ENCODE peak calls at places on chromosomes 7 and 10, in seven cellular contexts. L is heart left ventricle, C is Peyer's patch, N is tibial artery, T is small intestine, G is mammary epithelial cell, W is K562. Z is an unnamed sample.

GRCh38 chr7:119703895-119704294 is 569.1 kb upstream of the KCND2 start:
- DNase-seq in L (no peak), C (no peak), N (no peak), T (no peak), G (no peak), W (no peak), Z (no peak)

GRCh38 chr10:85646312-85646711 is 720.3 kb downstream of the GRID1 start:
- DNase-seq in L (no peak), C (no peak), N (no peak), T (no peak), G (peak; percentile 50), W (no peak), Z (no peak)

GRCh38 chr10:14879055-14879800 is 562 bp downstream of the SUV39H2 start:
- DNase-seq in L (no peak), C (no peak), N (peak; percentile 29), T (peak; percentile 20), G (no peak), W (peak; percentile 30), Z (peak; percentile 69)

GRCh38 chr7:88967432-88967831 is 171.9 kb upstream of the TEX47 start:
- DNase-seq in L (no peak), C (no peak), N (no peak), T (no peak), G (no peak), W (no peak), Z (no peak)

GRCh38 chr10:67803588-67804394 is 34.2 kb downstream of the DNAJC12 start:
- DNase-seq in L (no peak), C (no peak), N (no peak), T (no peak), G (no peak), W (no peak), Z (no peak)

GRCh38 chr10:12774219-12774894 is 227.2 kb downstream of the CCDC3 start:
- DNase-seq in L (no peak), C (no peak), N (no peak), T (no peak), G (no peak), W (no peak), Z (no peak)

GRCh38 chr10:69045441-69046300 is 42.2 kb upstream of the SRGN start:
- DNase-seq in L (no peak), C (peak; percentile 59), N (no peak), T (peak; percentile 28), G (peak; percentile 97), W (no peak), Z (no peak)

GRCh38 chr7:130263130-130263529 is 3.5 kb upstream of the CPA2 start:
- DNase-seq in L (no peak), C (no peak), N (no peak), T (no peak), G (no peak), W (no peak), Z (peak; percentile 36)

GRCh38 chr7:24757799-24758275 is 573 bp upstream of the GSDME start:
- DNase-seq in L (no peak), C (no peak), N (no peak), T (peak; percentile 67), G (peak; percentile 68), W (no peak), Z (no peak)

GRCh38 chr7:35487402-35487801 is 207.5 kb downstream of the HERPUD2 start:
- DNase-seq in L (no peak), C (no peak), N (no peak), T (no peak), G (no peak), W (no peak), Z (no peak)

GRCh38 chr7:79063019-79063698 is 390.3 kb downstream of the MAGI2 start:
- DNase-seq in L (no peak), C (no peak), N (no peak), T (no peak), G (no peak), W (no peak), Z (no peak)

GRCh38 chr7:4612939-4613841 is 68.9 kb upstream of the FOXK1 start:
- DNase-seq in L (peak; percentile 38), C (no peak), N (peak; percentile 30), T (no peak), G (peak; percentile 20), W (peak; percentile 56), Z (no peak)
- H3K4me3 ChIP-seq in L (peak overlapping the region; percentile 49), C (no peak overlapping the region), N (peak overlapping the region; percentile 46), T (no peak overlapping the region), G (no peak overlapping the region), W (no peak overlapping the region), Z (no peak overlapping the region)

GRCh38 chr10:124348801-124349200 is 69.9 kb downstream of the OAT start:
- DNase-seq in L (no peak), C (peak; percentile 17), N (no peak), T (no peak), G (no peak), W (no peak), Z (no peak)

GRCh38 chr10:124347956-124348355 is 70.8 kb downstream of the OAT start:
- DNase-seq in L (no peak), C (peak; percentile 15), N (peak; percentile 11), T (no peak), G (no peak), W (no peak), Z (peak; percentile 58)

GRCh38 chr10:124345521-124345920 is 73.2 kb downstream of the OAT start:
- DNase-seq in L (no peak), C (peak; percentile 13), N (no peak), T (no peak), G (no peak), W (no peak), Z (no peak)

GRCh38 chr10:124349231-124349992 is 69.3 kb downstream of the OAT start:
- DNase-seq in L (no peak), C (peak; percentile 35), N (peak; percentile 10), T (no peak), G (no peak), W (no peak), Z (no peak)

GRCh38 chr10:124346831-124347230 is 71.9 kb downstream of the OAT start:
- DNase-seq in L (no peak), C (peak; percentile 8), N (peak; percentile 8), T (no peak), G (no peak), W (no peak), Z (no peak)
- H3K4me1 ChIP-seq in L (no peaks in the 10 kb centered on the region), C (no peaks in the 10 kb centered on the region), N (peaks cover 7% of the 10 kb centered on the region), T (no peaks in the 10 kb centered on the region), G (peaks cover 5% of the 10 kb centered on the region), W (no peaks in the 10 kb centered on the region), Z (no peaks in the 10 kb centered on the region)

GRCh38 chr7:94649313-94649924 is 6.5 kb downstream of the SGCE start:
- DNase-seq in L (no peak), C (no peak), N (no peak), T (no peak), G (peak; percentile 66), W (no peak), Z (no peak)
- H3K4me3 ChIP-seq in L (peak overlapping the region; percentile 29), C (no peak overlapping the region), N (no peak overlapping the region), T (no peak overlapping the region), G (peak overlapping the region; percentile 65), W (no peak overlapping the region), Z (no peak overlapping the region)

DNA sequence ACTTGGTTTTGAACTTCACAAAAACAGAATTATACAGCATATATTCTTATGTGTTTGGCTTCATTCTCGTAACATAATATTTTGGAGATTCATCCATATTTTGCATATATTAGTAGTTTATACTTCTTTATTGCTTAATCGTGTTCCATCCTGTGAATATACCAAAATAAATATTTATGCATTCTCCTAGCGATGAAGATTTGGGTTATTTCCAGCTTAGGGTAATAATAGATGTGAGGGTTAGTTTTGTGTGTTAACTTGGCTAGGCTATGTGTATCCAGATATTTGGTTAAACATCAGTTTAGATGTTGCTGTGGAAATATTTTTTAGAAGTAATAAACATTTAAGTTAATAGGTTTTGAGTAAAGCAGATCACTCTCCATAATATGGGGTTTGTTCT is 49.0 kb downstream of the PDK4 start:
- DNase-seq in L (no peak), C (no peak), N (no peak), T (no peak), G (no peak), W (no peak), Z (no peak)
- H3K4me1 ChIP-seq in L (peaks cover 41% of the 10 kb centered on the region), C (peaks cover 19% of the 10 kb centered on the region), N (peaks cover 56% of the 10 kb centered on the region), T (peaks cover 16% of the 10 kb centered on the region), G (peaks cover 11% of the 10 kb centered on the region), W (peaks cover 6% of the 10 kb centered on the region), Z (no peaks in the 10 kb centered on the region)

GRCh38 chr10:108631332-108631731 is 1292.0 kb downstream of the XPNPEP1 start:
- DNase-seq in L (no peak), C (no peak), N (no peak), T (no peak), G (no peak), W (no peak), Z (no peak)
- H3K4me3 ChIP-seq in L (no peak overlapping the region), C (no peak overlapping the region), N (no peak overlapping the region), T (no peak overlapping the region), G (no peak overlapping the region), W (no peak overlapping the region), Z (no peak overlapping the region)

GRCh38 chr10:124693396-124693795 is 50.8 kb downstream of the FAM53B start:
- DNase-seq in L (no peak), C (no peak), N (no peak), T (no peak), G (no peak), W (peak; percentile 51), Z (no peak)

GRCh38 chr10:124693801-124694416 is 50.3 kb downstream of the FAM53B start:
- DNase-seq in L (peak; percentile 26), C (no peak), N (no peak), T (no peak), G (no peak), W (peak; percentile 70), Z (no peak)

GRCh38 chr10:124696446-124697392 is 47.5 kb downstream of the FAM53B start:
- DNase-seq in L (no peak), C (no peak), N (no peak), T (peak; percentile 42), G (no peak), W (no peak), Z (no peak)

GRCh38 chr10:124694467-124695195 is 49.5 kb downstream of the FAM53B start:
- DNase-seq in L (no peak), C (no peak), N (no peak), T (no peak), G (no peak), W (no peak), Z (no peak)

GRCh38 chr10:124695259-124695658 is 48.9 kb downstream of the FAM53B start:
- DNase-seq in L (no peak), C (no peak), N (no peak), T (no peak), G (no peak), W (no peak), Z (no peak)
- H3K4me1 ChIP-seq in L (peaks cover 41% of the 10 kb centered on the region), C (peaks cover 33% of the 10 kb centered on the region), N (peaks cover 7% of the 10 kb centered on the region), T (peaks cover 8% of the 10 kb centered on the region), G (no peaks in the 10 kb centered on the region), W (peaks cover 31% of the 10 kb centered on the region), Z (peaks cover 29% of the 10 kb centered on the region)